ENCODE peak calls at places on chromosomes 12 and 14, in seven cellular contexts. R is endodermal cell, C is HFFc6, M is epithelial cell of esophagus, Y is cardiac fibroblast, Z is hepatocyte, B is neural progenitor cell. N is an unnamed sample.

GRCh38 chr14:22819191-22819988 is 4.2 kb upstream of the SLC7A7 start:
- DNase-seq in Y (peak), R (peak), Z (peak), M (no peak), B (no peak), C (peak), N (peak)

GRCh38 chr12:46154221-46154975 is 114.4 kb downstream of the SLC38A1 start:
- DNase-seq in Z (peak), C (peak), R (no peak), Y (peak), B (no peak), M (peak), N (peak)

GRCh38 chr12:6838854-6839253 is 1.9 kb upstream of the GNB3 start:
- DNase-seq in M (no peak), B (no peak), Z (no peak), C (no peak), R (no peak), Y (no peak), N (no peak)

GRCh38 chr12:55847033-55847432 is 4.3 kb upstream of the MMP19 start:
- DNase-seq in R (no peak), Y (peak), M (peak), C (peak), B (no peak), Z (no peak), N (peak)

GRCh38 chr12:124734224-124734788 is 129.4 kb downstream of the SCARB1 start:
- DNase-seq in M (no peak), Z (no peak), B (peak), Y (no peak), R (peak), C (no peak), N (peak)

GRCh38 chr12:91009319-91009950 is 4.7 kb upstream of the EPYC start:
- DNase-seq in R (no peak), C (no peak), Z (no peak), B (no peak), M (peak), Y (peak), N (peak)

GRCh38 chr12:78951746-78952532 is 87.4 kb downstream of the SYT1 start:
- DNase-seq in R (no peak), C (no peak), Y (no peak), Z (no peak), M (no peak), B (peak), N (no peak)

GRCh38 chr14:51862839-51863235 is 2.4 kb downstream of the GNG2 start:
- DNase-seq in R (no peak), Z (no peak), B (no peak), C (no peak), Y (no peak), M (no peak), N (no peak)

GRCh38 chr14:55373784-55374725 is 37.6 kb downstream of the ATG14 start:
- DNase-seq in C (peak), R (no peak), Z (peak), Y (peak), B (no peak), M (peak), N (peak)

GRCh38 chr14:100526632-100527031 is 60.6 kb downstream of the BEGAIN start:
- DNase-seq in C (no peak), Z (peak), M (no peak), R (no peak), Y (no peak), B (no peak), N (no peak)

GRCh38 chr14:103281496-103282231 is 52.4 kb upstream of the EIF5 start:
- DNase-seq in R (peak), M (peak), Y (peak), C (peak), B (peak), Z (peak), N (peak)

GRCh38 chr14:76011959-76012802 is 26.6 kb downstream of the IFT43 start:
- DNase-seq in M (no peak), Y (peak), B (peak), R (no peak), C (no peak), Z (no peak), N (peak)

GRCh38 chr12:76641961-76642360 is 82.4 kb upstream of the OSBPL8 start:
- DNase-seq in Z (no peak), B (no peak), Y (no peak), M (no peak), C (no peak), R (no peak), N (no peak)

GRCh38 chr12:118841588-118841987 is 139.8 kb upstream of the SRRM4 start:
- DNase-seq in M (no peak), Z (no peak), C (no peak), B (peak), R (no peak), Y (no peak), N (no peak)

GRCh38 chr14:50351016-50351415 is 38.9 kb downstream of the DMAC2L start:
- DNase-seq in M (no peak), B (no peak), R (no peak), Y (no peak), Z (no peak), C (peak), N (no peak)

GRCh38 chr14:69769623-69770022 is 2.7 kb downstream of the SRSF5 start:
- DNase-seq in C (no peak), M (no peak), Z (no peak), Y (no peak), B (no peak), R (peak), N (no peak)

GRCh38 chr12:19382111-19382526 is 57.2 kb upstream of the AEBP2 start:
- DNase-seq in M (peak), Y (peak), Z (peak), B (peak), C (peak), R (peak), N (peak)

GRCh38 chr12:126616441-126616840 is 1551.2 kb downstream of the AACS start:
- DNase-seq in Y (no peak), C (no peak), Z (no peak), M (no peak), R (no peak), B (no peak), N (no peak)

DNA sequence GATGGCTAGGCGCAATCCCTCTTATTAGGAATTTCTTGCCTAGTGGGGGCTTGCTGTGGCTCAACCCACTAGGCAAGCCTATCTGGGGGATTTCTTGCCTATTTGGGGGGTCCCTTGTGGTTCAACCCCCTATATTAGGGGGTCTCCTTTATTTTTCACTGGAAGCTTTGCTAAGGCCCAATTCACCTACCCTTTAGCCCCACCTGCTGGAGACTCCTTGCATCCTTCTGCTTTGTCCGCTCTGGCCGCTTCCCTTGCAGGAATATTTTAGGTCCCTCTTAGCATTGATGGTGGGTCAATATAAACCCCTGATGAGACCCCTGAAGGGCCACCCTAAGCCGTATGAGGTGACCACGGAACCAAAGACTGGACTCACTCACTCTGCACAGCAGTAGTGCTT is 1552.1 kb downstream of the AACS start:
- DNase-seq in Z (no peak), R (peak), Y (no peak), B (peak), C (peak), M (no peak), N (no peak)
- TF ChIP-seq CTCF in Z (peak), R (peak), Y (no peak), B (peak), C (peak), M (peak), N (no peak)

GRCh38 chr12:9319044-9319841 is 111.0 kb upstream of the PZP start:
- DNase-seq in C (no peak), Y (no peak), M (no peak), R (no peak), Z (no peak), B (peak), N (no peak)
- TF ChIP-seq CTCF in C (no peak), Y (peak), M (no peak), R (no peak), Z (no peak), B (no peak), N (no peak)

GRCh38 chr14:105316563-105316941 is 2.0 kb downstream of the PACS2 start:
- DNase-seq in M (no peak), Z (no peak), Y (no peak), C (no peak), R (no peak), B (no peak), N (no peak)
- TF ChIP-seq CTCF in M (no peak), Z (no peak), Y (no peak), C (no peak), R (no peak), B (no peak), N (no peak)

GRCh38 chr12:67268896-67269631 is at the start of gene CAND1:
- DNase-seq in Y (peak), B (peak), R (peak), C (peak), Z (peak), M (peak), N (peak)
- TF ChIP-seq CTCF in Y (no peak), B (peak), R (no peak), C (peak), Z (peak), M (no peak), N (peak)